ENCODE peak calls at places on chromosomes 3 and 15, in four cellular contexts. One of them, this sample, is unnamed.

GRCh38 chr3:157282261-157283191 is 122.6 kb upstream of the CCNL1 start:
- DNase-seq in A549: no peak
- DNase-seq in GM12878: no peak
- DNase-seq in WTC11: no peak
- DNase-seq in this sample: no peak

GRCh38 chr15:75353604-75354003 is 6.8 kb downstream of the NEIL1 start:
- DNase-seq in A549: no peak
- DNase-seq in GM12878: no peak
- DNase-seq in WTC11: no peak
- DNase-seq in this sample: no peak

GRCh38 chr3:72657666-72658065 is 190.6 kb downstream of the SHQ1 start:
- DNase-seq in A549: no peak
- DNase-seq in GM12878: peak; percentile 24
- DNase-seq in WTC11: no peak
- DNase-seq in this sample: peak; percentile 40

GRCh38 chr3:53668872-53669271 is 174.5 kb downstream of the CACNA1D start:
- DNase-seq in A549: no peak
- DNase-seq in GM12878: no peak
- DNase-seq in WTC11: no peak
- DNase-seq in this sample: no peak

GRCh38 chr3:48548731-48549705 is 7.6 kb downstream of the PFKFB4 start:
- DNase-seq in A549: peak; percentile 69
- DNase-seq in GM12878: no peak
- DNase-seq in WTC11: peak; percentile 91
- DNase-seq in this sample: peak; percentile 67

GRCh38 chr3:128547368-128547987 is 54.5 kb upstream of the GATA2 start:
- DNase-seq in A549: no peak
- DNase-seq in GM12878: no peak
- DNase-seq in WTC11: no peak
- DNase-seq in this sample: no peak

GRCh38 chr3:47082519-47082918 is 81.4 kb downstream of the SETD2 start:
- DNase-seq in A549: no peak
- DNase-seq in GM12878: peak; percentile 51
- DNase-seq in WTC11: no peak
- DNase-seq in this sample: no peak

GRCh38 chr3:56596441-56596840 is 39.5 kb downstream of the CCDC66 start:
- DNase-seq in A549: no peak
- DNase-seq in GM12878: no peak
- DNase-seq in WTC11: no peak
- DNase-seq in this sample: no peak

GRCh38 chr3:150184426-150185071 is 213.9 kb upstream of the PFN2 start:
- DNase-seq in A549: peak; percentile 36
- DNase-seq in GM12878: no peak
- DNase-seq in WTC11: no peak
- DNase-seq in this sample: peak; percentile 68

GRCh38 chr15:77784361-77785292 is 151.9 kb upstream of the LINGO1 start:
- DNase-seq in A549: peak; percentile 64
- DNase-seq in GM12878: no peak
- DNase-seq in WTC11: peak; percentile 79
- DNase-seq in this sample: peak; percentile 14

GRCh38 chr3:34683851-34684250 is 885.4 kb downstream of the PDCD6IP start:
- DNase-seq in A549: peak; percentile 64
- DNase-seq in GM12878: peak; percentile 9
- DNase-seq in WTC11: peak; percentile 82
- DNase-seq in this sample: peak; percentile 22

GRCh38 chr3:96843505-96844203 is 29.3 kb downstream of the EPHA6 start:
- DNase-seq in A549: no peak
- DNase-seq in GM12878: no peak
- DNase-seq in WTC11: no peak
- DNase-seq in this sample: no peak

GRCh38 chr3:132038198-132038825 is 3.5 kb upstream of the CPNE4 start:
- DNase-seq in A549: peak; percentile 48
- DNase-seq in GM12878: no peak
- DNase-seq in WTC11: no peak
- DNase-seq in this sample: peak; percentile 10

GRCh38 chr3:73623316-73623715 is 1.4 kb downstream of the PDZRN3 start:
- DNase-seq in A549: no peak
- DNase-seq in GM12878: no peak
- DNase-seq in WTC11: no peak
- DNase-seq in this sample: no peak

GRCh38 chr3:193544289-193544688 is 10.4 kb downstream of the ATP13A4 start:
- DNase-seq in A549: no peak
- DNase-seq in GM12878: no peak
- DNase-seq in WTC11: no peak
- DNase-seq in this sample: no peak

GRCh38 chr15:37106490-37107001 is 6.2 kb upstream of the MEIS2 start:
- DNase-seq in A549: no peak
- DNase-seq in GM12878: no peak
- DNase-seq in WTC11: peak; percentile 62
- DNase-seq in this sample: no peak

GRCh38 chr15:57025264-57025939 is 107.0 kb downstream of the TCF12 start:
- DNase-seq in A549: peak; percentile 23
- DNase-seq in GM12878: no peak
- DNase-seq in WTC11: no peak
- DNase-seq in this sample: no peak

GRCh38 chr15:45428491-45428890 is 50.1 kb upstream of the GATM start:
- DNase-seq in A549: no peak
- DNase-seq in GM12878: no peak
- DNase-seq in WTC11: no peak
- DNase-seq in this sample: no peak

GRCh38 chr3:66499881-66500574 is 794 bp downstream of the LRIG1 start:
- DNase-seq in A549: no peak
- DNase-seq in GM12878: no peak
- DNase-seq in WTC11: peak; percentile 33
- DNase-seq in this sample: no peak
- TF ChIP-seq ESRRA in A549: no peak
- TF ChIP-seq ESRRA in GM12878: no peak
- TF ChIP-seq ESRRA in WTC11: no peak
- TF ChIP-seq ESRRA in this sample: no peak

GRCh38 chr3:141384575-141384974 is 16.3 kb downstream of the ZBTB38 start:
- DNase-seq in A549: no peak
- DNase-seq in GM12878: no peak
- DNase-seq in WTC11: no peak
- DNase-seq in this sample: no peak

GRCh38 chr3:141387446-141388030 is 19.2 kb downstream of the ZBTB38 start:
- DNase-seq in A549: no peak
- DNase-seq in GM12878: no peak
- DNase-seq in WTC11: no peak
- DNase-seq in this sample: no peak

GRCh38 chr3:141386080-141386594 is 17.8 kb downstream of the ZBTB38 start:
- DNase-seq in A549: no peak
- DNase-seq in GM12878: no peak
- DNase-seq in WTC11: no peak
- DNase-seq in this sample: no peak

GRCh38 chr3:141385386-141386079 is 17.2 kb downstream of the ZBTB38 start:
- DNase-seq in A549: no peak
- DNase-seq in GM12878: no peak
- DNase-seq in WTC11: no peak
- DNase-seq in this sample: no peak

DNA sequence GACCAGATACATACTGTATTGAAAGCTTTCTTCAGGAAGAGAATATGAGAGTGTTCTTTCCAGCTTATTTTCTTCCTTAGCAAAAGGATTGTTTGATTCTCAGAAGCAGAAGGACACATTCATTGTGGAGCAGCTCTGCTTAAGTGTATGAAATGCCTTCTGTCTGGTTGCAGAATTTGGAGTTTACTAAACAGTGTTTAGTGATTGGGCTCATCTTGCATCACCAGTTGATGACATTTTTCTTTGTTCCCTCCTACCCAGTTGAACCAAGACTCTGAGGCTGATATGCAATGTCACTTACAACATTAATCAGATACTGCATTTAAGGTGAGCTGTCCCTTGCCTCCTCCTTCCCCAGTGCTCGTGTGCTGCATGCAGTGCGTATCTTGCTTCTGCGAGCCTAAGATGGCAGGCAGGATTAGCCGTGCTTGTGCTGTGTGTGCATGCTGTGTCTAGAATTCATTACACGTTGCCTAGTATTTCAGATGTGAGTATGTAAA is 18.4 kb downstream of the ZBTB38 start:
- DNase-seq in A549: no peak
- DNase-seq in GM12878: no peak
- DNase-seq in WTC11: no peak
- DNase-seq in this sample: no peak
- TF ChIP-seq ESRRA in A549: no peak
- TF ChIP-seq ESRRA in GM12878: no peak
- TF ChIP-seq ESRRA in WTC11: no peak
- TF ChIP-seq ESRRA in this sample: no peak

GRCh38 chr3:139774570-139775302 is 97.0 kb upstream of the NMNAT3 start:
- DNase-seq in A549: no peak
- DNase-seq in GM12878: no peak
- DNase-seq in WTC11: peak; percentile 52
- DNase-seq in this sample: no peak

GRCh38 chr3:139770577-139770976 is 92.8 kb upstream of the NMNAT3 start:
- DNase-seq in A549: no peak
- DNase-seq in GM12878: no peak
- DNase-seq in WTC11: no peak
- DNase-seq in this sample: no peak

GRCh38 chr3:139772539-139773500 is 95.0 kb upstream of the NMNAT3 start:
- DNase-seq in A549: no peak
- DNase-seq in GM12878: no peak
- DNase-seq in WTC11: no peak
- DNase-seq in this sample: no peak

GRCh38 chr3:139771331-139771730 is 93.6 kb upstream of the NMNAT3 start:
- DNase-seq in A549: no peak
- DNase-seq in GM12878: no peak
- DNase-seq in WTC11: no peak
- DNase-seq in this sample: no peak
- TF ChIP-seq ESRRA in A549: no peak
- TF ChIP-seq ESRRA in GM12878: no peak
- TF ChIP-seq ESRRA in WTC11: no peak
- TF ChIP-seq ESRRA in this sample: no peak

GRCh38 chr3:12246758-12247157 is 42.1 kb upstream of the PPARG start:
- DNase-seq in A549: no peak
- DNase-seq in GM12878: no peak
- DNase-seq in WTC11: no peak
- DNase-seq in this sample: no peak

GRCh38 chr3:12237912-12238650 is 50.8 kb upstream of the PPARG start:
- DNase-seq in A549: no peak
- DNase-seq in GM12878: no peak
- DNase-seq in WTC11: no peak
- DNase-seq in this sample: no peak

GRCh38 chr3:12247411-12247810 is 41.5 kb upstream of the PPARG start:
- DNase-seq in A549: no peak
- DNase-seq in GM12878: no peak
- DNase-seq in WTC11: no peak
- DNase-seq in this sample: no peak

GRCh38 chr3:12239301-12239700 is 49.6 kb upstream of the PPARG start:
- DNase-seq in A549: no peak
- DNase-seq in GM12878: no peak
- DNase-seq in WTC11: no peak
- DNase-seq in this sample: no peak

DNA sequence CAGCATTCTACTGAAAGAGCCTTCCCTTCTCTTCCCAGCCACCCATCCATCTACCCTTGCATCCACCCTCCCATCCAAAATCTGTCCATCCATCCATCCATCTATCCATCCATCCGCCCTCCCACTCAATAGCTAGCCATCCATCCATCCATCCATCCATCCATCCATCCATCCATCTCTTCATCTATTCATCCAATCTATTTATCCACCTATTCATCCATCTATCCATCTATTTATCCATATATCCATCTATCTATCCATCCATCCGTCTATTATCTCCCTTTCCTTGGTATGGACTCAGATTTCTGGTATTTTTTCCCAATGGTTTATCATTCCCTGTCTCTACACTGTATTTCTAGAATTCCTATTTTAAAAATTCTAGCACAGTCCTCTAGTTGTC is 46.1 kb upstream of the PPARG start:
- DNase-seq in A549: no peak
- DNase-seq in GM12878: no peak
- DNase-seq in WTC11: no peak
- DNase-seq in this sample: no peak
- TF ChIP-seq ESRRA in A549: no peak
- TF ChIP-seq ESRRA in GM12878: no peak
- TF ChIP-seq ESRRA in WTC11: no peak
- TF ChIP-seq ESRRA in this sample: no peak

DNA sequence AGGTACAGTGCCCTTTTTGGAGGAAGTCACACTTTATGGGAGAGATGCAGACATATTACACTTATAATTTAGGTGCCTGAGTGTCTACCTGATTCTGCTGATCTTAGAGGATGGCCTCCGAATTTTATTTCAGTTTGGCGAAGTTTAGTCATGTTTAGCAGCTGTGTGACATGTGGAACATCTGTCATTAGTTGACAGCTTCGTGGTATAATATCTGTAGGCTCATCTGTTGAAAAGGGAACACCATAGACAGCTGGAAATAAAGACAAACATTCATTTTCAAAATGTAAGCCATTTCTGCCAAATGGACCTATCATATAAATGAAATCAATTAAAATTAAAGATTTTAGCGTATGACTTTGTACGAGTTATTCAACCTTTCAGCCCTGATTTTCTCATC is 165.4 kb downstream of the CFAP20DC start:
- DNase-seq in A549: no peak
- DNase-seq in GM12878: no peak
- DNase-seq in WTC11: no peak
- DNase-seq in this sample: no peak
- TF ChIP-seq ESRRA in A549: no peak
- TF ChIP-seq ESRRA in GM12878: no peak
- TF ChIP-seq ESRRA in WTC11: no peak
- TF ChIP-seq ESRRA in this sample: no peak